ENCODE peak calls at places on chromosomes 12 and 14, in five cellular contexts. One of them, this sample, is unnamed.

GRCh38 chr12:125089083-125089482 is 23.8 kb downstream of the AACS start:
- DNase-seq in AG09319: no peak
- DNase-seq in H7: peak
- DNase-seq in thoracic aorta: no peak
- DNase-seq in GM18507: no peak
- DNase-seq in this sample: no peak

GRCh38 chr14:100339757-100340453 is 16.8 kb downstream of the SLC25A47 start:
- DNase-seq in AG09319: no peak
- DNase-seq in GM18507: no peak
- DNase-seq in thoracic aorta: no peak
- DNase-seq in H7: peak
- DNase-seq in this sample: no peak

GRCh38 chr12:44078273-44078672 is 242.4 kb downstream of the TMEM117 start:
- DNase-seq in H7: no peak
- DNase-seq in GM18507: no peak
- DNase-seq in AG09319: no peak
- DNase-seq in thoracic aorta: no peak
- DNase-seq in this sample: no peak

GRCh38 chr12:100566887-100567637 is 6.4 kb upstream of the GAS2L3 start:
- DNase-seq in thoracic aorta: no peak
- DNase-seq in GM18507: peak
- DNase-seq in AG09319: no peak
- DNase-seq in H7: no peak
- DNase-seq in this sample: no peak

GRCh38 chr14:83255015-83255726 is 1721.5 kb upstream of the SEL1L start:
- DNase-seq in GM18507: no peak
- DNase-seq in H7: no peak
- DNase-seq in AG09319: no peak
- DNase-seq in thoracic aorta: no peak
- DNase-seq in this sample: no peak

GRCh38 chr14:32938719-32939253 is at the start of gene NPAS3:
- DNase-seq in H7: peak
- DNase-seq in GM18507: no peak
- DNase-seq in AG09319: no peak
- DNase-seq in thoracic aorta: no peak
- DNase-seq in this sample: no peak

GRCh38 chr12:32854097-32854496 is 42.5 kb downstream of the PKP2 start:
- DNase-seq in H7: no peak
- DNase-seq in AG09319: no peak
- DNase-seq in thoracic aorta: no peak
- DNase-seq in GM18507: no peak
- DNase-seq in this sample: no peak

GRCh38 chr12:4900327-4900726 is 9.4 kb upstream of the KCNA1 start:
- DNase-seq in GM18507: no peak
- DNase-seq in AG09319: no peak
- DNase-seq in thoracic aorta: no peak
- DNase-seq in H7: no peak
- DNase-seq in this sample: peak

GRCh38 chr14:63039800-63040380 is 5.4 kb downstream of the KCNH5 start:
- DNase-seq in thoracic aorta: no peak
- DNase-seq in GM18507: no peak
- DNase-seq in AG09319: no peak
- DNase-seq in H7: peak
- DNase-seq in this sample: no peak

GRCh38 chr14:99564256-99564902 is 39.6 kb downstream of the CCDC85C start:
- DNase-seq in thoracic aorta: no peak
- DNase-seq in GM18507: no peak
- DNase-seq in AG09319: peak
- DNase-seq in H7: no peak
- DNase-seq in this sample: no peak

GRCh38 chr14:20327005-20327869 is 5.8 kb downstream of the CCNB1IP1 start:
- DNase-seq in thoracic aorta: no peak
- DNase-seq in H7: peak
- DNase-seq in GM18507: no peak
- DNase-seq in AG09319: peak
- DNase-seq in this sample: peak

GRCh38 chr12:6307521-6307920 is 3.0 kb upstream of the PLEKHG6 start:
- DNase-seq in GM18507: no peak
- DNase-seq in thoracic aorta: no peak
- DNase-seq in H7: peak
- DNase-seq in AG09319: no peak
- DNase-seq in this sample: no peak

GRCh38 chr12:99381992-99382391 is 265.6 kb upstream of the GARIN6 start:
- DNase-seq in AG09319: no peak
- DNase-seq in thoracic aorta: no peak
- DNase-seq in GM18507: peak
- DNase-seq in H7: no peak
- DNase-seq in this sample: no peak

GRCh38 chr12:30010071-30011052 is 226.6 kb upstream of the TMTC1 start:
- DNase-seq in GM18507: no peak
- DNase-seq in H7: no peak
- DNase-seq in AG09319: no peak
- DNase-seq in thoracic aorta: no peak
- DNase-seq in this sample: no peak

GRCh38 chr12:52440821-52441319 is 6.7 kb upstream of the KRT75 start:
- DNase-seq in H7: no peak
- DNase-seq in AG09319: no peak
- DNase-seq in thoracic aorta: no peak
- DNase-seq in GM18507: no peak
- DNase-seq in this sample: no peak

GRCh38 chr12:80053048-80053790 is 46.1 kb upstream of the OTOGL start:
- DNase-seq in H7: no peak
- DNase-seq in AG09319: peak
- DNase-seq in thoracic aorta: peak
- DNase-seq in GM18507: no peak
- DNase-seq in this sample: peak

GRCh38 chr14:52759145-52759544 is 29.2 kb downstream of the STYX start:
- DNase-seq in GM18507: no peak
- DNase-seq in H7: no peak
- DNase-seq in AG09319: no peak
- DNase-seq in thoracic aorta: no peak
- DNase-seq in this sample: no peak

GRCh38 chr14:68848253-68848652 is 55.4 kb upstream of the ZFP36L1 start:
- DNase-seq in H7: no peak
- DNase-seq in thoracic aorta: no peak
- DNase-seq in GM18507: no peak
- DNase-seq in AG09319: no peak
- DNase-seq in this sample: no peak

GRCh38 chr12:642633-643477 is 20.4 kb downstream of the NINJ2 start:
- DNase-seq in H7: peak
- DNase-seq in AG09319: peak
- DNase-seq in thoracic aorta: no peak
- DNase-seq in GM18507: peak
- DNase-seq in this sample: no peak

GRCh38 chr12:80632835-80633234 is 74.6 kb upstream of the MYF6 start:
- DNase-seq in GM18507: no peak
- DNase-seq in AG09319: no peak
- DNase-seq in H7: peak
- DNase-seq in thoracic aorta: no peak
- DNase-seq in this sample: no peak

GRCh38 chr12:54251667-54252284 is 28.1 kb downstream of the CBX5 start:
- DNase-seq in AG09319: no peak
- DNase-seq in H7: peak
- DNase-seq in thoracic aorta: no peak
- DNase-seq in GM18507: peak
- DNase-seq in this sample: no peak

GRCh38 chr12:55696796-55697462 is 10.8 kb downstream of the ITGA7 start:
- DNase-seq in AG09319: no peak
- DNase-seq in H7: peak
- DNase-seq in thoracic aorta: no peak
- DNase-seq in GM18507: no peak
- DNase-seq in this sample: no peak

GRCh38 chr14:42992930-42993329 is 1386.3 kb downstream of the LRFN5 start:
- DNase-seq in thoracic aorta: no peak
- DNase-seq in H7: no peak
- DNase-seq in GM18507: no peak
- DNase-seq in AG09319: no peak
- DNase-seq in this sample: no peak

GRCh38 chr12:110743571-110744093 is 941 bp upstream of the PPP1CC start:
- DNase-seq in H7: peak
- DNase-seq in GM18507: no peak
- DNase-seq in AG09319: no peak
- DNase-seq in thoracic aorta: no peak
- DNase-seq in this sample: no peak

GRCh38 chr12:109916045-109916444 is 16.0 kb downstream of the TCHP start:
- DNase-seq in thoracic aorta: no peak
- DNase-seq in GM18507: no peak
- DNase-seq in H7: no peak
- DNase-seq in AG09319: no peak
- DNase-seq in this sample: no peak

GRCh38 chr12:18123707-18124106 is 33.7 kb upstream of the RERGL start:
- DNase-seq in GM18507: no peak
- DNase-seq in H7: no peak
- DNase-seq in AG09319: no peak
- DNase-seq in thoracic aorta: no peak
- DNase-seq in this sample: no peak

GRCh38 chr12:13376627-13377373 is 180.3 kb downstream of the EMP1 start:
- DNase-seq in thoracic aorta: no peak
- DNase-seq in H7: no peak
- DNase-seq in AG09319: no peak
- DNase-seq in GM18507: no peak
- DNase-seq in this sample: no peak

GRCh38 chr12:68530965-68531364 is 79.7 kb upstream of the RAP1B start:
- DNase-seq in H7: no peak
- DNase-seq in thoracic aorta: peak
- DNase-seq in GM18507: no peak
- DNase-seq in AG09319: no peak
- DNase-seq in this sample: peak

GRCh38 chr12:32466986-32467711 is 67.8 kb downstream of the FGD4 start:
- DNase-seq in H7: no peak
- DNase-seq in thoracic aorta: no peak
- DNase-seq in GM18507: no peak
- DNase-seq in AG09319: no peak
- DNase-seq in this sample: no peak

GRCh38 chr12:23621910-23622309 is 327.6 kb downstream of the SOX5 start:
- DNase-seq in AG09319: no peak
- DNase-seq in GM18507: no peak
- DNase-seq in thoracic aorta: no peak
- DNase-seq in H7: no peak
- DNase-seq in this sample: no peak

GRCh38 chr12:3757261-3757660 is 4.4 kb upstream of the CRACR2A start:
- DNase-seq in H7: no peak
- DNase-seq in thoracic aorta: no peak
- DNase-seq in AG09319: no peak
- DNase-seq in GM18507: no peak
- DNase-seq in this sample: no peak

GRCh38 chr12:42485823-42486222 is 103.7 kb downstream of the PRICKLE1 start:
- DNase-seq in H7: peak
- DNase-seq in GM18507: no peak
- DNase-seq in AG09319: no peak
- DNase-seq in thoracic aorta: no peak
- DNase-seq in this sample: no peak

GRCh38 chr14:99560403-99560802 is 43.6 kb downstream of the CCDC85C start:
- DNase-seq in thoracic aorta: no peak
- DNase-seq in GM18507: no peak
- DNase-seq in H7: no peak
- DNase-seq in AG09319: no peak
- DNase-seq in this sample: no peak

GRCh38 chr14:76957224-76957881 is 71.2 kb downstream of the IRF2BPL start:
- DNase-seq in GM18507: no peak
- DNase-seq in AG09319: no peak
- DNase-seq in H7: peak
- DNase-seq in thoracic aorta: no peak
- DNase-seq in this sample: no peak

GRCh38 chr12:10736460-10736859 is 13.3 kb upstream of the YBX3 start:
- DNase-seq in H7: no peak
- DNase-seq in thoracic aorta: no peak
- DNase-seq in GM18507: no peak
- DNase-seq in AG09319: no peak
- DNase-seq in this sample: no peak

GRCh38 chr14:26173581-26173980 is 424.3 kb downstream of the NOVA1 start:
- DNase-seq in AG09319: no peak
- DNase-seq in H7: no peak
- DNase-seq in GM18507: no peak
- DNase-seq in thoracic aorta: no peak
- DNase-seq in this sample: no peak

This sample was measured in AG09309.